ENCODE peak calls at places on chromosomes 16 and 17, in seven cellular contexts. N is upper lobe of right lung, O is activated B cell treated with CpG ODN at 0.5 μM for 24 hours, T is heart left ventricle, P is astrocyte of the cerebellum, F is GM10248, M is GM13977. C is an unnamed sample.

GRCh38 chr17:9223531-9223930 is 202.2 kb downstream of the NTN1 start:
- DNase-seq in N (no peak), O (no peak), T (no peak), P (no peak), F (no peak), M (no peak), C (no peak)

GRCh38 chr16:75181630-75182029 is 25.3 kb downstream of the CTRB2 start:
- DNase-seq in N (no peak), O (no peak), T (no peak), P (no peak), F (no peak), M (no peak), C (no peak)

GRCh38 chr16:66370786-66371684 is 4.5 kb downstream of the CDH5 start:
- DNase-seq in N (no peak), O (no peak), T (no peak), P (no peak), F (no peak), M (no peak), C (no peak)

GRCh38 chr17:78823282-78824046 is 17.1 kb downstream of the USP36 start:
- DNase-seq in N (no peak), O (no peak), T (no peak), P (no peak), F (no peak), M (no peak), C (no peak)

GRCh38 chr17:58112970-58113631 is 29.9 kb downstream of the DYNLL2 start:
- DNase-seq in N (peak), O (peak), T (peak), P (peak), F (peak), M (peak), C (peak)

GRCh38 chr17:40554646-40555295 is 10.5 kb downstream of the CCR7 start:
- DNase-seq in N (peak), O (peak), T (no peak), P (no peak), F (no peak), M (peak), C (no peak)

GRCh38 chr16:85428168-85428898 is 184.8 kb upstream of the GSE1 start:
- DNase-seq in N (peak), O (peak), T (peak), P (no peak), F (peak), M (peak), C (peak)

GRCh38 chr16:27239906-27240655 is 28.5 kb downstream of the NSMCE1 start:
- DNase-seq in N (peak), O (no peak), T (no peak), P (no peak), F (no peak), M (no peak), C (no peak)

GRCh38 chr17:66335797-66336196 is 33.4 kb downstream of the PRKCA start:
- DNase-seq in N (no peak), O (no peak), T (no peak), P (no peak), F (no peak), M (no peak), C (no peak)

GRCh38 chr16:86635181-86635580 is 56.8 kb downstream of the FOXL1 start:
- DNase-seq in N (no peak), O (no peak), T (no peak), P (peak), F (no peak), M (no peak), C (no peak)

GRCh38 chr16:85052536-85052935 is 24.9 kb downstream of the KIAA0513 start:
- DNase-seq in N (no peak), O (no peak), T (no peak), P (peak), F (no peak), M (no peak), C (no peak)

GRCh38 chr17:55699178-55699865 is 23.3 kb downstream of the TMEM100 start:
- DNase-seq in N (no peak), O (no peak), T (no peak), P (no peak), F (no peak), M (no peak), C (no peak)

GRCh38 chr17:55660171-55660886 is 62.3 kb downstream of the TMEM100 start:
- DNase-seq in N (no peak), O (no peak), T (no peak), P (no peak), F (no peak), M (no peak), C (no peak)

GRCh38 chr16:17374668-17375255 is 96.0 kb downstream of the XYLT1 start:
- DNase-seq in N (no peak), O (no peak), T (no peak), P (no peak), F (peak), M (peak), C (peak)

GRCh38 chr16:48318630-48319029 is 66.6 kb downstream of the SIAH1 start:
- DNase-seq in N (no peak), O (no peak), T (no peak), P (peak), F (no peak), M (no peak), C (peak)

GRCh38 chr17:38982858-38983746 is 15.9 kb upstream of the FBXO47 start:
- DNase-seq in N (no peak), O (no peak), T (no peak), P (peak), F (peak), M (peak), C (peak)

GRCh38 chr17:27491713-27492190 is 35.5 kb downstream of the KSR1 start:
- DNase-seq in N (peak), O (no peak), T (no peak), P (no peak), F (peak), M (peak), C (no peak)

GRCh38 chr16:85204242-85205010 is 92.2 kb upstream of the CIBAR2 start:
- DNase-seq in N (no peak), O (no peak), T (no peak), P (no peak), F (no peak), M (no peak), C (no peak)

GRCh38 chr16:21222495-21223337 is 10.8 kb upstream of the ANKS4B start:
- DNase-seq in N (no peak), O (no peak), T (no peak), P (no peak), F (no peak), M (no peak), C (no peak)

GRCh38 chr16:25189305-25189704 is 27.4 kb upstream of the AQP8 start:
- DNase-seq in N (no peak), O (no peak), T (no peak), P (no peak), F (no peak), M (no peak), C (no peak)

GRCh38 chr17:58528443-58528842 is 14.0 kb upstream of the MTMR4 start:
- DNase-seq in N (no peak), O (no peak), T (no peak), P (no peak), F (no peak), M (no peak), C (no peak)

GRCh38 chr17:49889500-49889899 is 41.6 kb upstream of the TAC4 start:
- DNase-seq in N (no peak), O (no peak), T (no peak), P (no peak), F (no peak), M (no peak), C (no peak)

GRCh38 chr17:58306131-58306951 is 22.3 kb downstream of the TSPOAP1 start:
- DNase-seq in N (no peak), O (no peak), T (no peak), P (no peak), F (no peak), M (no peak), C (no peak)

GRCh38 chr17:54102246-54102645 is 279.5 kb downstream of the KIF2B start:
- DNase-seq in N (no peak), O (no peak), T (no peak), P (no peak), F (no peak), M (no peak), C (no peak)

GRCh38 chr17:82687871-82688270 is 10.6 kb downstream of the RAB40B start:
- DNase-seq in N (no peak), O (no peak), T (no peak), P (no peak), F (no peak), M (no peak), C (no peak)

GRCh38 chr17:31778538-31778937 is 80.5 kb downstream of the COPRS start:
- DNase-seq in N (no peak), O (no peak), T (no peak), P (no peak), F (no peak), M (no peak), C (no peak)

GRCh38 chr16:28188085-28188916 is 23.5 kb downstream of the XPO6 start:
- DNase-seq in N (no peak), O (no peak), T (no peak), P (no peak), F (peak), M (peak), C (peak)

GRCh38 chr17:29579866-29580771 is 9.3 kb downstream of the GIT1 start:
- DNase-seq in N (peak), O (peak), T (peak), P (no peak), F (peak), M (peak), C (peak)

GRCh38 chr17:77677210-77677609 is 281.3 kb upstream of the TNRC6C start:
- DNase-seq in N (no peak), O (no peak), T (no peak), P (no peak), F (no peak), M (no peak), C (no peak)

GRCh38 chr16:46830417-46830901 is 521 bp downstream of the C16orf87 start:
- DNase-seq in N (peak), O (no peak), T (peak), P (no peak), F (no peak), M (no peak), C (no peak)

GRCh38 chr16:73071131-73071940 is 23.4 kb upstream of the ZFHX3 start:
- DNase-seq in N (peak), O (no peak), T (peak), P (no peak), F (no peak), M (no peak), C (no peak)

DNA sequence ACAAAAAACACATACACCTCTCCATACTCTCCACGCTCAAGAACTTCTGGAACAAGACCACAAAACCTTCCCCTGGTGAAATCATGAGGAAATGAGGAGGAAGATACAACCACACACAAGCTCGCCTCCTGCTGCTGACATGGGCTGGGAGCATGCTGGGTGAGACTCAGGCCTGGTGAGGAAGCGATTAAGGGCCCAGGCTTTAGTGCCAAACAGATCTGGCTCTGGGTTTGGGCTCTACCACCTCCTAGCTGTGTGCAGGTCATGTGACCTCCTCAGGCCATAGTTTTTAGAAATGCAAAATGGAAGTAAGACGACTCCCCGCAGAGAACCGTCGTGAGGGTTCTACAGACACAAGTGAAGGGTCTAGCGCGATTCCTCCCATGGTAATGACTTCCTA is 41.3 kb downstream of the VAC14 start:
- DNase-seq in N (no peak), O (no peak), T (no peak), P (no peak), F (no peak), M (no peak), C (no peak)
- TF ChIP-seq CTCF in N (no peak), O (no peak), T (no peak), P (no peak), F (no peak), M (no peak), C (no peak)

GRCh38 chr16:10120953-10121352 is 61.3 kb downstream of the GRIN2A start:
- DNase-seq in N (no peak), O (no peak), T (no peak), P (no peak), F (no peak), M (no peak), C (no peak)

GRCh38 chr16:10122026-10122425 is 60.2 kb downstream of the GRIN2A start:
- DNase-seq in N (no peak), O (no peak), T (no peak), P (no peak), F (no peak), M (no peak), C (no peak)

GRCh38 chr16:10121496-10121895 is 60.7 kb downstream of the GRIN2A start:
- DNase-seq in N (no peak), O (no peak), T (no peak), P (peak), F (no peak), M (no peak), C (no peak)

GRCh38 chr16:10123141-10123540 is 59.1 kb downstream of the GRIN2A start:
- DNase-seq in N (no peak), O (no peak), T (no peak), P (no peak), F (no peak), M (no peak), C (no peak)

GRCh38 chr16:10122546-10122945 is 59.7 kb downstream of the GRIN2A start:
- DNase-seq in N (no peak), O (no peak), T (no peak), P (no peak), F (no peak), M (peak), C (no peak)
- TF ChIP-seq CTCF in N (no peak), O (no peak), T (no peak), P (peak), F (peak), M (peak), C (peak)

GRCh38 chr17:75639771-75640555 is 6.7 kb downstream of the SMIM5 start:
- DNase-seq in N (peak), O (no peak), T (peak), P (no peak), F (no peak), M (no peak), C (no peak)
- TF ChIP-seq CTCF in N (no peak), O (no peak), T (no peak), P (no peak), F (no peak), M (no peak), C (no peak)

GRCh38 chr16:69381231-69381630 is 4.6 kb downstream of the TERF2 start:
- DNase-seq in N (no peak), O (no peak), T (no peak), P (no peak), F (no peak), M (no peak), C (no peak)
- TF ChIP-seq CTCF in N (no peak), O (no peak), T (no peak), P (no peak), F (no peak), M (no peak), C (no peak)

GRCh38 chr16:3158014-3158497 is 23.2 kb downstream of the ZNF213 start:
- DNase-seq in N (no peak), O (no peak), T (no peak), P (no peak), F (no peak), M (peak), C (no peak)

GRCh38 chr16:3155181-3155580 is 20.4 kb downstream of the ZNF213 start:
- DNase-seq in N (no peak), O (no peak), T (no peak), P (no peak), F (no peak), M (no peak), C (no peak)

GRCh38 chr16:3157229-3158013 is 22.6 kb downstream of the ZNF213 start:
- DNase-seq in N (peak), O (no peak), T (peak), P (peak), F (no peak), M (peak), C (no peak)

GRCh38 chr16:3158498-3159314 is 23.9 kb downstream of the ZNF213 start:
- DNase-seq in N (peak), O (peak), T (peak), P (peak), F (peak), M (peak), C (peak)

DNA sequence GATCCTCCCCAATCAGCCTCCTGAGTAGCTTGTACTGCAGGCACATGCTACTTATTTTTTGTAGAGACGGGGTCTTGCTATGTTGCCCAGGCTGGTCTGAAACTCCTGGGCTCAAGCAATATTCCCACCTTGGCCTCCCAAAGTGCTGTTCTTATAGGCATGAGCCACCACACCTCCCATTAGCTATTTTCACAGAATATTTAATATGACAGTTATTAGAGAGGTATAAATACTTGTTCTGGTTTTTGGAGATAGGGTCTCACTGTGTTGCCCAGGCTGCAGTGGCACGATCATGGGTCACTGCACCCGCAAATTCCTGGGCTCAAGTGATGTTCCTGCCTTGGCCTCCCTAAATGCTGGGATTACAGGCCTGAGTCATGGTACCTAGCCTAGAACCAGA is 21.1 kb downstream of the ZNF213 start:
- DNase-seq in N (no peak), O (no peak), T (peak), P (no peak), F (no peak), M (no peak), C (no peak)
- TF ChIP-seq CTCF in N (no peak), O (no peak), T (no peak), P (no peak), F (no peak), M (no peak), C (no peak)

DNA sequence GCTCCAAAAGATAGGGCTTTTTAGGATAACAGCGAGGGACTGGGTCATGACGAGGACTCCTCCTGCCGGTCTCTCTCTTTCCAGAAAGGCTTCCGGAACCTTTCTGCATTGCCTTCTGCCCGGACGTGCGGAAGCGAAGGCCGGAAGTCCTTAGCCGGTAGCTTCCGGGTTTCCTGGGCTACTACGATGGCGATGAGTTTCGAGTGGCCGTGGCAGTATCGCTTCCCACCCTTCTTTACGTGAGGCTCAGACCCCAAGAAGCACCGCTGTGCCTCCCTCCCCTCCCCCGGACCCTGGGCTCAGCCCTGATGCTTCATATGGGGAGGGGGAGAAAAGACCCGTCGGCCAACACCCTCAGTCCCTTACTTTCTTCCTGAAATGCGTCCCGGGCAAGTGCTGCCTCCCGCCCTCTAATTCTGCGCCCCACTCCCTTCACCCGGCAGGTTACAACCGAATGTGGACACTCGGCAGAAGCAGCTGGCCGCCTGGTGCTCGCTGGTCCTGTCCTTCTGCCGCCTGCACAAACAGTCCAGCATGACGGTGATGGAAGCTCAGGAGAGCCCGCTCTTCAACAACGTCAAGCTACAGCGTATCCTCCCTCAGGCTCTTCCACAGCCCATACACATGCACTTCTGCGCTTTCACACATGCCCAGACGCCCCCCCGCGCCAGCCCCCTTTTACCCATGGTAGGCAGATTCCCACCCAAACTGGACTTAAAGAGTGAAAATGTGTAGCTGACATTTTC is at the start of gene VPS25:
- DNase-seq in N (peak), O (peak), T (peak), P (peak), F (peak), M (peak), C (peak)
- TF ChIP-seq CTCF in N (no peak), O (no peak), T (no peak), P (peak), F (no peak), M (no peak), C (no peak)

GRCh38 chr17:61394630-61395408 is 4.8 kb upstream of the TBX2 start:
- DNase-seq in N (no peak), O (no peak), T (peak), P (no peak), F (no peak), M (no peak), C (no peak)

GRCh38 chr17:61391595-61392291 is 7.9 kb upstream of the TBX2 start:
- DNase-seq in N (no peak), O (no peak), T (no peak), P (no peak), F (no peak), M (no peak), C (no peak)

GRCh38 chr17:61392679-61393078 is 7.0 kb upstream of the TBX2 start:
- DNase-seq in N (no peak), O (no peak), T (no peak), P (no peak), F (no peak), M (no peak), C (no peak)

GRCh38 chr17:61393904-61394629 is 5.6 kb upstream of the TBX2 start:
- DNase-seq in N (no peak), O (no peak), T (peak), P (no peak), F (no peak), M (no peak), C (no peak)

GRCh38 chr17:61393550-61393903 is 6.1 kb upstream of the TBX2 start:
- DNase-seq in N (no peak), O (no peak), T (no peak), P (no peak), F (no peak), M (no peak), C (no peak)
- TF ChIP-seq CTCF in N (peak), O (no peak), T (no peak), P (peak), F (peak), M (peak), C (no peak)

GRCh38 chr16:57392694-57393093 is 11.9 kb upstream of the CCL17 start:
- DNase-seq in N (no peak), O (no peak), T (no peak), P (no peak), F (no peak), M (no peak), C (no peak)
- TF ChIP-seq CTCF in N (no peak), O (no peak), T (no peak), P (no peak), F (no peak), M (no peak), C (no peak)